ENCODE peak calls at places on chromosomes 5 and 9, in seven cellular contexts. Q is activated CD4-positive, CD25-positive, alpha-beta regulatory T cell treated with anti-CD3 and anti-CD28 coated beads, Interleukin-2, amount 50 U/mL, for 72 hours; T is HuH-7.5; V is GM23248; N is NCI-H82; L is stimulated activated CD4-positive, alpha-beta T cell treated with anti-CD3 and anti-CD28 coated beads, Interleukin-15, amount 100 ng/mL, for 1 hour; G is GM12892. A is an unnamed sample.

GRCh38 chr5:54561646-54562045 is 44.1 kb downstream of the SNX18 start:
- DNase-seq in L (no peak), Q (no peak), G (no peak), N (no peak), T (no peak), V (no peak), A (no peak)

GRCh38 chr5:62208218-62208852 is 97.7 kb upstream of the KIF2A start:
- DNase-seq in L (no peak), G (no peak), N (no peak), Q (no peak), T (no peak), V (no peak), A (no peak)

GRCh38 chr9:76049341-76049740 is 158.9 kb downstream of the PCSK5 start:
- DNase-seq in V (no peak), T (peak; percentile 15), L (no peak), G (no peak), N (no peak), Q (no peak), A (no peak)

GRCh38 chr5:68848086-68848485 is 245.7 kb upstream of the SLC30A5 start:
- DNase-seq in T (no peak), G (no peak), N (no peak), V (peak; percentile 78), Q (no peak), L (no peak), A (no peak)

GRCh38 chr5:92838253-92838652 is 742.8 kb downstream of the NR2F1-AS1 start:
- DNase-seq in Q (no peak), T (peak; percentile 51), G (no peak), V (no peak), L (no peak), N (peak; percentile 28), A (no peak)

GRCh38 chr9:122800066-122801060 is at the start of gene OR1K1:
- DNase-seq in V (no peak), T (no peak), Q (no peak), N (no peak), G (no peak), L (no peak), A (no peak)

GRCh38 chr9:137449081-137449844 is 8.1 kb upstream of the ENTPD8 start:
- DNase-seq in G (no peak), Q (no peak), V (no peak), N (no peak), L (no peak), T (no peak), A (no peak)

GRCh38 chr9:124216474-124217176 is 41.1 kb upstream of the NEK6 start:
- DNase-seq in N (no peak), V (no peak), L (peak; percentile 33), G (peak; percentile 58), Q (peak; percentile 51), T (no peak), A (no peak)

GRCh38 chr5:41465493-41466171 is 44.8 kb downstream of the PLCXD3 start:
- DNase-seq in T (no peak), N (no peak), V (peak; percentile 51), Q (no peak), G (no peak), L (no peak), A (no peak)

GRCh38 chr5:179407191-179408175 is 62.2 kb upstream of the ADAMTS2 start:
- DNase-seq in V (peak; percentile 57), N (no peak), T (no peak), L (no peak), G (no peak), Q (no peak), A (no peak)

GRCh38 chr5:160749026-160749425 is 103.0 kb downstream of the ATP10B start:
- DNase-seq in L (no peak), G (no peak), Q (no peak), T (no peak), N (no peak), V (no peak), A (no peak)

GRCh38 chr5:122420126-122420525 is 108.1 kb downstream of the SNCAIP start:
- DNase-seq in L (no peak), G (no peak), T (no peak), N (no peak), V (no peak), Q (no peak), A (no peak)